ENCODE peak calls at places on chromosomes 11 and 22, in seven cellular contexts. H is fibroblast of lung, P is heart left ventricle, D is lower lobe of right lung, K is PC-9, J is K562, N is brain microvascular endothelial cell. X is an unnamed sample.

GRCh38 chr22:28112548-28113043 is 193.5 kb upstream of the PITPNB start:
- DNase-seq in D (peak), H (peak), J (peak), K (no peak), N (peak), P (peak), X (peak)

GRCh38 chr11:130192845-130193267 is 33.3 kb downstream of the ST14 start:
- DNase-seq in K (no peak), H (no peak), P (no peak), J (no peak), N (no peak), D (peak), X (no peak)

GRCh38 chr22:24367841-24368240 is 59.6 kb upstream of the ADORA2A start:
- DNase-seq in N (no peak), H (peak), J (no peak), P (no peak), D (no peak), K (no peak), X (peak)

GRCh38 chr11:49432242-49432848 is 223.9 kb upstream of the FOLH1 start:
- DNase-seq in K (no peak), P (no peak), H (no peak), J (no peak), N (no peak), D (no peak), X (no peak)

GRCh38 chr11:1756791-1757771 is 6.6 kb downstream of the CTSD start:
- DNase-seq in P (no peak), N (no peak), H (no peak), K (no peak), D (peak), J (no peak), X (no peak)

GRCh38 chr11:61541568-61541967 is 33.0 kb downstream of the LRRC10B start:
- DNase-seq in P (no peak), H (peak), J (peak), D (no peak), K (no peak), N (no peak), X (peak)

GRCh38 chr11:7154881-7155344 is 66.1 kb downstream of the RBMXL2 start:
- DNase-seq in K (no peak), J (no peak), N (no peak), H (no peak), P (no peak), D (no peak), X (peak)

GRCh38 chr11:73263640-73264039 is 8.5 kb upstream of the P2RY6 start:
- DNase-seq in H (no peak), J (no peak), D (no peak), N (no peak), P (no peak), K (no peak), X (no peak)

GRCh38 chr11:62245271-62245753 is 3.3 kb downstream of the SCGB1D2 start:
- DNase-seq in N (peak), K (no peak), J (peak), D (no peak), P (no peak), H (peak), X (peak)

GRCh38 chr11:79362821-79363220 is 78.0 kb downstream of the TENM4 start:
- DNase-seq in K (no peak), H (no peak), J (no peak), P (no peak), D (no peak), N (no peak), X (no peak)

GRCh38 chr11:77083553-77084245 is 16.9 kb downstream of the CAPN5 start:
- DNase-seq in P (no peak), J (no peak), N (no peak), H (no peak), K (no peak), D (no peak), X (no peak)

GRCh38 chr11:115776916-115777315 is 272.7 kb upstream of the CADM1 start:
- DNase-seq in J (no peak), N (no peak), K (no peak), P (no peak), H (no peak), D (no peak), X (no peak)

GRCh38 chr11:61957028-61957770 is 7.0 kb downstream of the BEST1 start:
- DNase-seq in D (no peak), J (no peak), N (no peak), H (no peak), K (no peak), P (no peak), X (no peak)

GRCh38 chr11:83933008-83933407 is 646.8 kb upstream of the CCDC90B start:
- DNase-seq in H (no peak), N (no peak), P (no peak), J (no peak), D (no peak), K (no peak), X (no peak)

DNA sequence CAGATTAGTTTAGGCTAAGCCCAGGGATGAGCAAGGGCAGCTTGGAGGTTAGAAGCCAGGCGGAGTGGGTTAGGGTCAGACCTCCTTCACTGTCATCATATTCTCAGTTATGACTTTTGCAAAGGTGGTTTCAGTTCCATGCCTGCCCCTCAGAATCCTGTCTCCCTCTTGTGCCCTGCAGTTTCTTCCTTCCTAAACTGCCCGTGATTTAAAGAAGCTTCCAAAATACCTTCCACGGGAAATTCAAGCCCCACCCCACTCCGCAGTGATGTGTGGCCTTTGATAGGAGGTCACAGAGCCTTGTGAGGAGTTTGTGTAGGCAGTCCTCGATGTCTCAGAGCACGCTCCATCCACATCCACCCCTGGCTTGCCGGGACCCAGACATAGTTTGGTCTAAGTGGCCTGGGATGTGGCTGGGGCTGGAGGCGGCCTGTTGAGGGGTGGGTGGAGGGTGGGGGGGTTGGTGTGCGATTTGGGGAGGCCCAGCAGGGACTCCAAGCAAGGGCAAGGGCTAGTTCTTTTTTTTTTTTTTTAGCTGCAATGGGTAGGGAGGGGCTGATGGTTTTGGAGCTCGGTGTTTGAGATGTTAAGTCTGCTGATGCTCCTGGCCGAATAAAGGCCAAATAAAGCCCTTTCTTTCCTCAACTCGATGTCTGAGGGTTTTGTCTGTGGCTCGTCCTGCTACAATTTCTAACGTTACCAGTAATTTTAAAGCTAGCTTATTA is 1.6 kb upstream of the IFITM1 start:
- DNase-seq in D (no peak), H (no peak), J (no peak), N (no peak), P (no peak), K (no peak), X (no peak)
- H3K4me3 ChIP-seq in D (peak), H (peak), J (peak), N (no peak), P (peak), K (no peak), X (no peak)

GRCh38 chr22:35928273-35928798 is 100.3 kb downstream of the RBFOX2 start:
- DNase-seq in D (no peak), P (no peak), K (no peak), H (no peak), J (no peak), N (no peak), X (no peak)

GRCh38 chr22:35930933-35931332 is 97.7 kb downstream of the RBFOX2 start:
- DNase-seq in J (peak), K (peak), P (peak), H (peak), N (peak), D (no peak), X (peak)
- TF ChIP-seq CTCF in J (peak), K (peak), P (peak), H (peak), N (peak), D (peak), X (peak)

GRCh38 chr11:120501440-120501839 is 10.1 kb upstream of the GRIK4 start:
- DNase-seq in K (no peak), H (no peak), P (no peak), J (no peak), D (no peak), N (no peak), X (no peak)

GRCh38 chr11:120501976-120502755 is 9.4 kb upstream of the GRIK4 start:
- DNase-seq in J (no peak), P (no peak), N (no peak), K (no peak), D (no peak), H (no peak), X (no peak)

GRCh38 chr11:120499859-120500258 is 11.7 kb upstream of the GRIK4 start:
- DNase-seq in N (no peak), K (no peak), H (no peak), D (no peak), J (no peak), P (no peak), X (no peak)

GRCh38 chr11:120499088-120499487 is 12.5 kb upstream of the GRIK4 start:
- DNase-seq in H (no peak), K (no peak), P (no peak), J (no peak), N (no peak), D (no peak), X (no peak)

GRCh38 chr11:120500414-120500936 is 11.1 kb upstream of the GRIK4 start:
- DNase-seq in H (peak), K (no peak), P (peak), N (no peak), J (no peak), D (no peak), X (no peak)
- H3K4me3 ChIP-seq in H (no peak), K (no peak), P (no peak), N (no peak), J (no peak), D (no peak), X (no peak)

GRCh38 chr11:107679255-107680024 is 32.4 kb downstream of the SLN start:
- DNase-seq in N (no peak), H (no peak), J (no peak), P (no peak), K (no peak), D (no peak), X (no peak)

GRCh38 chr11:107688322-107688918 is 23.4 kb downstream of the SLN start:
- DNase-seq in K (no peak), N (no peak), P (no peak), D (no peak), J (no peak), H (no peak), X (peak)

GRCh38 chr11:107682182-107682971 is 29.5 kb downstream of the SLN start:
- DNase-seq in N (no peak), P (no peak), D (no peak), H (no peak), J (no peak), K (no peak), X (no peak)

GRCh38 chr11:107683070-107683469 is 28.8 kb downstream of the SLN start:
- DNase-seq in P (no peak), K (no peak), N (no peak), H (no peak), D (no peak), J (no peak), X (no peak)

GRCh38 chr11:107683807-107684206 is 28.0 kb downstream of the SLN start:
- DNase-seq in H (no peak), D (no peak), N (no peak), J (peak), P (no peak), K (no peak), X (no peak)
- TF ChIP-seq CTCF in H (peak), D (no peak), N (peak), J (peak), P (no peak), K (peak), X (peak)

GRCh38 chr11:65392899-65393298 is 6.5 kb downstream of the FRMD8 start:
- DNase-seq in K (no peak), P (no peak), D (no peak), J (no peak), N (no peak), H (no peak), X (no peak)

GRCh38 chr11:65392186-65392829 is 5.9 kb downstream of the FRMD8 start:
- DNase-seq in J (no peak), D (no peak), K (no peak), N (no peak), H (no peak), P (no peak), X (no peak)

GRCh38 chr11:65390099-65390941 is 3.9 kb downstream of the FRMD8 start:
- DNase-seq in P (no peak), H (peak), N (no peak), J (no peak), D (no peak), K (no peak), X (peak)

GRCh38 chr11:65389294-65389980 is 3.0 kb downstream of the FRMD8 start:
- DNase-seq in K (no peak), J (no peak), H (no peak), D (no peak), P (no peak), N (no peak), X (no peak)

DNA sequence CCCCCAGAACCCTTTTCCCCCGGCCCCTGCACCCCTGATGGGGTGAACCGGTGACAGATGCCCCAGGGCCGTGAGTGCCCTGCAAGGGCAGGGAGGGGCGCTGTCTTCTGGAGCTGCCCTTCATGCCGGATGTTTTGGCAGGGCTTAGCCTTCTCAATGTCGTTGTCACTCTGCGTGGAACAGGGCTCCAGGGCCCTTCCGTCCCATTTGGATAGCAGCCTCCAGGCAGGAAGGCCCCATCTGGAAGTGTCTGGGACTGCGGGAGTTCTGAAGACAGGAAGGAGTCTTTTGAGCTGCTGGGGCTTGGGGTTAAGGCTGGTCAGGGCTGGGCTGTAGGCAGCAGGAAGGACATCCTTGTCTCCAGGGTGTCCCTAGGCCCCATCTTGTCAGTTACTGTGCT is 4.6 kb downstream of the FRMD8 start:
- DNase-seq in D (no peak), J (no peak), K (no peak), P (peak), H (peak), N (no peak), X (peak)
- H3K4me3 ChIP-seq in D (peak), J (no peak), K (no peak), P (peak), H (no peak), N (peak), X (peak)

DNA sequence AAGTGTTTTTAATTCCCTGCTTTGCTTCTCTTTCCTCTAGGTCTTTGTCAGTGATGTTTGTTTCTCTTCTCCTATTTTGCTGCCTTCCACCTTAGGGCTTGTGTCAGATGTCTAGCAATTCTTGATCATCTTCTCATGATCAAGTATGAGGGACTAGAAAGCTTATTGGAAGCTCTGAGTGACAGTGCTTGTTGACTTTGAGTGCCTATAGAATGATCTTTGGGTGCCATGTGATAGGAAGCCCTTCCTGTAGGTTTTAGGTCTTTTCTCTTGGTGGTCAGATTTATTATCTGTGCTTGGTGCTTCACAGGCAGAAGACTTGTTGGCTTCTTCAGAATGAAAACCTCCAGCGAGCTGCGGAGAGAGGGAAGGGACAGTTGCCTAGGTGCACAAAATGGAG is 43.1 kb downstream of the BSX start:
- DNase-seq in D (no peak), H (no peak), J (no peak), P (no peak), N (no peak), K (no peak), X (no peak)
- TF ChIP-seq CTCF in D (no peak), H (no peak), J (no peak), P (no peak), N (no peak), K (no peak), X (no peak)

GRCh38 chr11:556857-557256 is 3.7 kb downstream of the LMNTD2 start:
- DNase-seq in J (no peak), K (no peak), H (no peak), D (no peak), N (no peak), P (no peak), X (no peak)

GRCh38 chr11:554824-555499 is 5.6 kb downstream of the LMNTD2 start:
- DNase-seq in J (peak), P (peak), H (peak), D (peak), N (no peak), K (no peak), X (peak)

GRCh38 chr11:556175-556699 is 4.3 kb downstream of the LMNTD2 start:
- DNase-seq in H (no peak), J (no peak), N (no peak), K (no peak), P (no peak), D (no peak), X (no peak)

GRCh38 chr11:554428-554823 is 6.1 kb downstream of the LMNTD2 start:
- DNase-seq in P (no peak), N (no peak), K (no peak), J (no peak), D (no peak), H (no peak), X (no peak)

DNA sequence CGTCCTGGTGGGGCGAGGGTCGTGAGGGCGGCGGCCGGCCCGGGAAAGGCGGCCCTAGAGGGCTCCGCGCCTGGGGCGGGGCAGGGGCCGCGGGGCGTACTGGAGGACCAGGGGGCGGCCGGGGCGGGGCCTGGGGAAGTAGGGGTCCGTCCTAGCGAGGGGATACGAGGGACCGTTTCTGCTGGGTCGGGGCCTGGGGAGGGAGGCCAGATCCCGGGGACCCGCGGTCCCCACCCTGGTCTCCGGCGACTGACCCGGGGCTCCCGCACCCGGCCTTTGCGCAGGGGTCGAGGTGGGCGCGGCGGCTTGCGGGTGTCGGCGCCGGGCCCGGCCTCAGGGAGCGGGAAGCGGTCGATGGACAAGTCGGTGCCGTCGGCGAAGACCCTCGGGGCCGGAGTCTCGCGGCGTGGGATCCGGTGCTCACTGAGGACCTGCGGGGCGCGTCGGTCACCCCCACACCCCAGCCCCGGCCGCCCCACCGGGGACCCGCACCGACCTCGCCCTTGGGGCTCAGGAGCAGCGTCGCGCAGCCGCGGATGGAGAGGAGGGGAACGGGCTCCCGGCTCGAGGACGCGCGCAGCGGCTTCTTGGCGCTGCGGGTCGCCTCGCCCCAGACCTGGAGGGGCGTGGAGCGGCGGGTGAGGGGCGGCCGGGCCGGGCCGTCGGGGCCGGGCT is 4.9 kb downstream of the LMNTD2 start:
- DNase-seq in N (no peak), P (no peak), D (no peak), J (no peak), K (no peak), H (no peak), X (no peak)
- H3K4me3 ChIP-seq in N (no peak), P (no peak), D (peak), J (no peak), K (no peak), H (no peak), X (no peak)

GRCh38 chr22:49884075-49884474 is 30.4 kb downstream of the ZBED4 start:
- DNase-seq in J (no peak), P (no peak), H (no peak), D (no peak), K (no peak), N (no peak), X (no peak)
- TF ChIP-seq CTCF in J (no peak), P (no peak), H (no peak), D (no peak), K (no peak), N (no peak), X (no peak)

GRCh38 chr11:111298466-111299110 is at the start of gene POU2AF3:
- DNase-seq in K (no peak), P (no peak), J (no peak), N (no peak), H (no peak), D (peak), X (no peak)
- H3K4me3 ChIP-seq in K (peak), P (peak), J (no peak), N (peak), H (peak), D (peak), X (peak)

GRCh38 chr22:42519544-42520237 is at the start of gene RRP7A:
- DNase-seq in H (peak), J (peak), K (peak), P (peak), D (peak), N (peak), X (peak)
- TF ChIP-seq CTCF in H (no peak), J (no peak), K (no peak), P (no peak), D (no peak), N (no peak), X (no peak)